ENCODE peak calls at places on chromosomes 4 and X, in four cellular contexts. B is K562, U is GM12878, G is HepG2. R is an unnamed sample.

GRCh38 chrX:47608130-47608810 is 11.4 kb downstream of the SYN1 start:
- DNase-seq in B (peak; percentile 74), G (no peak), U (no peak), R (no peak)

GRCh38 chr4:27087306-27088045 is 226.8 kb downstream of the STIM2 start:
- DNase-seq in G (no peak), B (no peak), U (no peak), R (no peak)

GRCh38 chrX:133726211-133726630 is 259.2 kb downstream of the GPC3 start:
- DNase-seq in U (no peak), G (peak; percentile 27), B (no peak), R (no peak)

GRCh38 chr4:186192068-186192751 is 843 bp downstream of the CYP4V2 start:
- DNase-seq in B (no peak), G (peak; percentile 9), U (no peak), R (no peak)

GRCh38 chr4:140515423-140515822 is 8.5 kb upstream of the ELMOD2 start:
- DNase-seq in G (no peak), B (no peak), U (no peak), R (no peak)

GRCh38 chr4:7044415-7044930 is 1.3 kb downstream of the TADA2B start:
- DNase-seq in U (no peak), G (no peak), B (no peak), R (no peak)

GRCh38 chr4:85081196-85081595 is 114.7 kb upstream of the WDFY3 start:
- DNase-seq in U (no peak), G (no peak), B (no peak), R (no peak)

GRCh38 chr4:113695328-113696169 is 66.0 kb downstream of the CAMK2D start:
- DNase-seq in U (no peak), B (no peak), G (peak; percentile 28), R (no peak)

GRCh38 chrX:72306085-72306801 is 529 bp upstream of the CITED1 start:
- DNase-seq in G (no peak), B (peak; percentile 20), U (no peak), R (peak; percentile 75)

GRCh38 chr4:147776600-147777175 is 44.8 kb downstream of the ARHGAP10 start:
- DNase-seq in B (no peak), G (no peak), U (no peak), R (no peak)

GRCh38 chrX:23803931-23804381 is 21.0 kb downstream of the SAT1 start:
- DNase-seq in B (no peak), G (peak; percentile 70), U (no peak), R (no peak)

GRCh38 chr4:149914521-149915115 is 99.0 kb upstream of the IQCM start:
- DNase-seq in U (no peak), B (peak; percentile 32), G (peak; percentile 32), R (peak; percentile 69)

GRCh38 chrX:123695242-123695641 is 37.6 kb downstream of the THOC2 start:
- DNase-seq in G (no peak), U (no peak), B (no peak), R (no peak)

GRCh38 chr4:131430302-131430701 is 1718.8 kb upstream of the PCDH10 start:
- DNase-seq in U (no peak), B (no peak), G (no peak), R (no peak)

GRCh38 chrX:152637649-152638442 is at the start of gene GABRQ:
- DNase-seq in G (no peak), B (peak; percentile 86), U (no peak), R (peak; percentile 88)

GRCh38 chrX:74613350-74614192 is 853 bp downstream of the RLIM start:
- DNase-seq in U (no peak), B (peak; percentile 12), G (peak; percentile 6), R (peak; percentile 26)

GRCh38 chr4:184343400-184344177 is 125.9 kb upstream of the ENPP6 start:
- DNase-seq in U (peak; percentile 69), B (peak; percentile 60), G (peak; percentile 72), R (peak; percentile 85)

GRCh38 chrX:69615323-69615722 is 590 bp upstream of the EDA start:
- DNase-seq in U (no peak), G (no peak), B (no peak), R (peak; percentile 2)

GRCh38 chr4:71230258-71230594 is 108.6 kb upstream of the SLC4A4 start:
- DNase-seq in U (no peak), B (no peak), G (no peak), R (no peak)

GRCh38 chr4:123599061-123599919 is 202.7 kb downstream of the SPRY1 start:
- DNase-seq in B (no peak), U (no peak), G (peak; percentile 95), R (no peak)

GRCh38 chr4:65510976-65511375 is 159.3 kb downstream of the EPHA5 start:
- DNase-seq in B (no peak), U (no peak), G (no peak), R (no peak)

GRCh38 chrX:56802921-56803848 is 74.1 kb downstream of the NBDY start:
- DNase-seq in U (peak; percentile 77), G (peak; percentile 39), B (peak; percentile 29), R (peak; percentile 47)

DNA sequence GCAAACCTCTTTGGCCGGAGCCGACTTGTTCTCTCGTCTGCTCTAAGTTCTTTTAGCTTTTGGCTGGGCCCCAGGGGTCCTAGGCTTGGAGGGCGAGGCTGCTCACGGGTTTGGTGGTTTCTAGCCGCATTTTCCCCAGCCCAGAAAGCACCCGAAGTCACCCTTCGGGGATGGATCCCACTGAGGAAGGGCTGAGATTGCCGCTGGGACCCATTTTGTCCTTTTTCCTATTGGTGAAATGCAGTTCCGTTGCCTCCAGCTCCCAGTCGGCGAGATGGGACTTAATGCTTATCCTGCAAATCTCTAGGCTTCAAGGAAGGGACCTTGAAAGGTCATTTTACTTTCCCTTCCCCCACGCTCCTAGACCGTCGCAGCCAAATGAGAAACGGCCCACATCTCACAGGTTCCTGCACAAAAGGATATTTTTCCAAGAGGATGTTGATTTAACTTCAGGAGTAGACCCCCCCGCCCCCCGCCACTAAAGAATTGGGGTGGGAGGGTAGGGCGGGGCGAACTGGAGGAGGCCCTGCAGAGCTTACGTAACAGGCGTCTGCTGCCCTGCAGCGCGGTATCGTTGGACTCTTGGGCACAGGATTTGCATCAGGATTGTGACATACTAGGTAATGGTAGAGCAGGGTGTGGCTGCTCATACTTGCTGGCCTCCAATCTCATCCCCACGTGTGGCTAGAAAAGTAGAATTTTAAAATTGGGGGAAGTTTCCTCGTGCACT is 564 bp downstream of the PGK1 start:
- DNase-seq in U (no peak), G (peak; percentile 75), B (peak; percentile 38), R (peak; percentile 19)
- TF ChIP-seq NFIC in U (no peak), G (no peak), B (no peak), R (no peak)

DNA sequence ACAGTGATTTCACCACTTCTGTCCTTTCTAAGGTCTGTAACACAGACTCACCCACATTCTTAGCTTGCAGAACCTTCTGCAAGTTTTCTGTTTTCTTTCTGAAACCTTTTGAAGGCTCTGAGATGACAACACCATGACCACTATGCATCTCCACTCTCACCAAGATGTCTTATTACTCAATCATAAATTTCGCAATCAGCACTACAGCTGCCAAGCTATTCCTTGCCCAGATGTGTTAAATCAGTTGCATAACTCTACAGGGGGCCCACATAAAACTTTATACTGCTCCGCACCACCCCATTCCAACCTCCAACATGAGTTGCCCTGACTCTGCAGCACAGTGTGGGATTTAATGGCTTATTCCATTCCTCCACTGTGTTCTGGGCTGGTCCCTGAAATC is 229.9 kb downstream of the COL25A1 start:
- DNase-seq in U (no peak), G (no peak), B (no peak), R (no peak)
- TF ChIP-seq RAD21 in U (no peak), G (no peak), B (no peak), R (no peak)

GRCh38 chr4:160286051-160286450 is 1183.2 kb downstream of the RAPGEF2 start:
- DNase-seq in G (no peak), U (no peak), B (no peak), R (no peak)

GRCh38 chr4:160283081-160283480 is 1180.2 kb downstream of the RAPGEF2 start:
- DNase-seq in B (no peak), U (no peak), G (no peak), R (no peak)
- TF ChIP-seq YY1 in B (no peak), U (no peak), G (no peak), R (no peak)

DNA sequence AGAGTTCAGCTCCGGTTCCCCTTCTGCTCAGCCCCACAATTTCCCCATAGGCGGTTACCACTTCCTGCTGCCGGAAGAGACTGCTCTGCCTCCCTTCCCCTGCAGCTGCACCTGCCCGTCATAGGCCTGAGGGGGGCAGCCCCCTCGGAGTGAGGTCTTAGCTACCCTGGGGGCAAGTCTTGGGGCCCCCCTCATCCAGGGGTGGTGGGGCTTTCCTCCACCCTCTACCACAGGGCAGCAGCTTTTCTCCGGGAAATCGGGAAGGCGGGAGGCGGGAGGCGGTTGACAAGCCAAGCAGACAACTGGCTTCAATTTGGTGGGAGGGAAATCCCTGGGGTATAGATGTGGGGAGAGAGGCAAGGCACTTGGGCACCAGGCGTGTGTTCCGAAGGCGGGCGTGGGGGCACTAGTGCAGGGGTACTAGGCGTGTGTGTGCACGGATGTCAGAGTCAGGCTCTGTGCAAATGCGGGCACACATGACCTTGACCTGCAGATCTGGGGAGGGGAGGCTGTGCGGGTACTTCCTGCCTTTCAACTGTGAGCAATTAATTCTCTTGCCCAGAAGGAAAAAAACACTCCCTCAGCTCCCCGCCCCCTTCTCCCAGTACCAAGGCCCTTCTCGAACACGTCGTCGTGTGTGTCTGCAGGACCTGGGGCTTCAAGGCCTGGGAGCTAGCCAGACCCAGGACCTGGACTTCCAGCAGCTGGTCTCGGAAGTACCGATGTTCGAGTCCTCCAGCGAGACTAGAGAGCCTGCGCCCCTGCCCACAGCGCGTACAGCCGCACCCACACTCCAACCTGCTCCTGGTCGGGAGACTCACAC is 1.0 kb upstream of the ARHGAP4 start:
- DNase-seq in G (peak; percentile 72), B (peak; percentile 64), U (peak; percentile 55), R (peak; percentile 69)
- TF ChIP-seq NFIC in G (no peak), B (peak; percentile 2), U (no peak), R (no peak)

R was measured in SK-N-SH.